ENCODE peak calls at places on chromosomes 5 and 9, in five cellular contexts. I is fibroblast of pulmonary artery; D is activated CD4-positive, alpha-beta memory T cell treated with anti-CD3 and anti-CD28 coated beads for 36 hours; H is tibial nerve; N is KBM-7. O is an unnamed sample.
A peak's percentile ranks its signal among the peaks of the same experiment; 100 is the strongest.

GRCh38 chr9:83955985-83956287 is 24.1 kb downstream of the HNRNPK start:
- DNase-seq in I (no peak), D (peak; percentile 44), H (no peak), N (peak; percentile 64), O (no peak)

GRCh38 chr9:121353246-121353975 is 16.6 kb downstream of the STOM start:
- DNase-seq in I (no peak), D (peak; percentile 76), N (peak; percentile 60), H (no peak), O (no peak)

GRCh38 chr5:150660108-150660831 is 781 bp upstream of the MYOZ3 start:
- DNase-seq in D (no peak), N (no peak), I (no peak), H (no peak), O (no peak)

GRCh38 chr9:2645569-2645968 is 24.0 kb downstream of the VLDLR start:
- DNase-seq in N (no peak), H (no peak), I (no peak), D (no peak), O (no peak)

GRCh38 chr5:73306741-73307275 is 133.8 kb downstream of the TMEM174 start:
- DNase-seq in H (no peak), I (no peak), D (no peak), N (no peak), O (no peak)

GRCh38 chr5:173334808-173335207 is 6.6 kb upstream of the STC2 start:
- DNase-seq in N (no peak), H (no peak), D (no peak), I (peak; percentile 31), O (peak; percentile 44)

GRCh38 chr9:129103595-129103965 is 7.0 kb downstream of the CRAT start:
- DNase-seq in D (no peak), H (no peak), I (no peak), N (no peak), O (no peak)

GRCh38 chr9:93097496-93098205 is 1.6 kb downstream of the CARD19 start:
- DNase-seq in D (no peak), H (no peak), I (no peak), N (no peak), O (no peak)

GRCh38 chr5:10987881-10988504 is 227.0 kb upstream of the DAP start:
- DNase-seq in N (peak; percentile 67), I (peak; percentile 3), D (peak; percentile 85), H (no peak), O (no peak)

GRCh38 chr5:78335976-78336375 is 24.4 kb upstream of the SCAMP1 start:
- DNase-seq in D (no peak), I (no peak), N (no peak), H (no peak), O (no peak)

GRCh38 chr5:127754259-127754658 is 51.1 kb downstream of the CCDC192 start:
- DNase-seq in I (peak; percentile 56), D (no peak), N (no peak), H (no peak), O (peak; percentile 71)

GRCh38 chr5:38497946-38498345 is 58.5 kb downstream of the LIFR start:
- DNase-seq in H (no peak), D (no peak), I (peak; percentile 40), N (no peak), O (peak; percentile 44)

GRCh38 chr5:175728885-175729828 is 71.3 kb downstream of the HRH2 start:
- DNase-seq in N (no peak), H (no peak), D (no peak), I (peak; percentile 5), O (no peak)

GRCh38 chr5:96661101-96661840 is 905 bp upstream of the CAST start:
- DNase-seq in N (peak; percentile 81), D (peak; percentile 62), H (no peak), I (peak; percentile 49), O (peak; percentile 69)

GRCh38 chr5:132094393-132095076 is 20.9 kb downstream of the CSF2 start:
- DNase-seq in H (no peak), I (peak; percentile 85), D (peak; percentile 29), N (no peak), O (peak; percentile 88)

GRCh38 chr5:33556330-33557328 is 115.9 kb downstream of the TARS1 start:
- DNase-seq in D (no peak), I (peak; percentile 23), H (no peak), N (no peak), O (no peak)

GRCh38 chr9:14198544-14199510 is 115.1 kb downstream of the NFIB start:
- DNase-seq in I (peak; percentile 66), H (peak; percentile 38), D (no peak), N (no peak), O (peak; percentile 84)

GRCh38 chr5:157665467-157666085 is 5.8 kb upstream of the C5orf52 start:
- DNase-seq in D (no peak), N (no peak), I (peak; percentile 91), H (no peak), O (peak; percentile 81)

GRCh38 chr5:172076783-172077244 is 70.4 kb upstream of the FBXW11 start:
- DNase-seq in D (no peak), I (no peak), N (peak; percentile 52), H (no peak), O (peak; percentile 30)

GRCh38 chr9:7366121-7366520 is 433.5 kb downstream of the DMAC1 start:
- DNase-seq in D (no peak), H (no peak), N (no peak), I (no peak), O (peak; percentile 27)

GRCh38 chr9:132141364-132141947 is 20.4 kb upstream of the NTNG2 start:
- DNase-seq in D (no peak), H (no peak), I (no peak), N (peak; percentile 21), O (peak; percentile 19)

GRCh38 chr9:120578614-120579013 is 1.4 kb downstream of the CDK5RAP2 start:
- DNase-seq in D (no peak), I (no peak), H (no peak), N (no peak), O (no peak)

O was measured in fibroblast of the aortic adventitia.